ENCODE peak calls at places on chromosomes 3 and 15, in ten cellular contexts. One of them, this sample, is unnamed.

GRCh38 chr15:90394074-90394473 is 6.0 kb downstream of the IQGAP1 start:
- DNase-seq in NCI-H2171 treated with DMSO at 0.1 percent for 48 hours: no peak
- DNase-seq in GM23248: no peak
- DNase-seq in fibroblast of mammary gland: no peak
- DNase-seq in EL: no peak
- DNase-seq in kidney: no peak
- DNase-seq in Kasumi-1: no peak
- DNase-seq in type B pancreatic cell: no peak
- DNase-seq in epithelial cell of proximal tubule: no peak
- DNase-seq in posterior cingulate gyrus: no peak
- DNase-seq in this sample: no peak

GRCh38 chr15:52080031-52080430 is 32.5 kb downstream of the BCL2L10 start:
- DNase-seq in NCI-H2171 treated with DMSO at 0.1 percent for 48 hours: no peak
- DNase-seq in GM23248: no peak
- DNase-seq in fibroblast of mammary gland: no peak
- DNase-seq in EL: no peak
- DNase-seq in kidney: no peak
- DNase-seq in Kasumi-1: no peak
- DNase-seq in type B pancreatic cell: no peak
- DNase-seq in epithelial cell of proximal tubule: no peak
- DNase-seq in posterior cingulate gyrus: no peak
- DNase-seq in this sample: no peak

GRCh38 chr3:19485267-19485666 is 337.0 kb downstream of the KCNH8 start:
- DNase-seq in NCI-H2171 treated with DMSO at 0.1 percent for 48 hours: no peak
- DNase-seq in GM23248: no peak
- DNase-seq in fibroblast of mammary gland: no peak
- DNase-seq in EL: no peak
- DNase-seq in kidney: no peak
- DNase-seq in Kasumi-1: no peak
- DNase-seq in type B pancreatic cell: no peak
- DNase-seq in epithelial cell of proximal tubule: no peak
- DNase-seq in posterior cingulate gyrus: no peak
- DNase-seq in this sample: no peak

GRCh38 chr3:195458188-195458800 is 15.5 kb upstream of the ACAP2 start:
- DNase-seq in NCI-H2171 treated with DMSO at 0.1 percent for 48 hours: no peak
- DNase-seq in GM23248: no peak
- DNase-seq in fibroblast of mammary gland: no peak
- DNase-seq in EL: no peak
- DNase-seq in kidney: no peak
- DNase-seq in Kasumi-1: peak
- DNase-seq in type B pancreatic cell: no peak
- DNase-seq in epithelial cell of proximal tubule: no peak
- DNase-seq in posterior cingulate gyrus: no peak
- DNase-seq in this sample: no peak

GRCh38 chr3:138861755-138862333 is 27.1 kb upstream of the PIK3CB start:
- DNase-seq in NCI-H2171 treated with DMSO at 0.1 percent for 48 hours: no peak
- DNase-seq in GM23248: peak
- DNase-seq in fibroblast of mammary gland: peak
- DNase-seq in EL: peak
- DNase-seq in kidney: no peak
- DNase-seq in Kasumi-1: no peak
- DNase-seq in type B pancreatic cell: no peak
- DNase-seq in epithelial cell of proximal tubule: no peak
- DNase-seq in posterior cingulate gyrus: no peak
- DNase-seq in this sample: peak

GRCh38 chr3:74301058-74301457 is 313.4 kb downstream of the CNTN3 start:
- DNase-seq in NCI-H2171 treated with DMSO at 0.1 percent for 48 hours: no peak
- DNase-seq in GM23248: no peak
- DNase-seq in fibroblast of mammary gland: no peak
- DNase-seq in EL: no peak
- DNase-seq in kidney: no peak
- DNase-seq in Kasumi-1: no peak
- DNase-seq in type B pancreatic cell: no peak
- DNase-seq in epithelial cell of proximal tubule: no peak
- DNase-seq in posterior cingulate gyrus: no peak
- DNase-seq in this sample: no peak

GRCh38 chr3:52333869-52334557 is 17.9 kb downstream of the DNAH1 start:
- DNase-seq in NCI-H2171 treated with DMSO at 0.1 percent for 48 hours: no peak
- DNase-seq in GM23248: peak
- DNase-seq in fibroblast of mammary gland: peak
- DNase-seq in EL: peak
- DNase-seq in kidney: no peak
- DNase-seq in Kasumi-1: no peak
- DNase-seq in type B pancreatic cell: no peak
- DNase-seq in epithelial cell of proximal tubule: no peak
- DNase-seq in posterior cingulate gyrus: no peak
- DNase-seq in this sample: no peak

GRCh38 chr3:107992976-107993684 is 97.7 kb downstream of the CD47 start:
- DNase-seq in NCI-H2171 treated with DMSO at 0.1 percent for 48 hours: peak
- DNase-seq in GM23248: peak
- DNase-seq in fibroblast of mammary gland: peak
- DNase-seq in EL: peak
- DNase-seq in kidney: peak
- DNase-seq in Kasumi-1: no peak
- DNase-seq in type B pancreatic cell: no peak
- DNase-seq in epithelial cell of proximal tubule: peak
- DNase-seq in posterior cingulate gyrus: peak
- DNase-seq in this sample: no peak

GRCh38 chr3:57752307-57752706 is 3.8 kb upstream of the SLMAP start:
- DNase-seq in NCI-H2171 treated with DMSO at 0.1 percent for 48 hours: no peak
- DNase-seq in GM23248: peak
- DNase-seq in fibroblast of mammary gland: no peak
- DNase-seq in EL: peak
- DNase-seq in kidney: no peak
- DNase-seq in Kasumi-1: no peak
- DNase-seq in type B pancreatic cell: no peak
- DNase-seq in epithelial cell of proximal tubule: peak
- DNase-seq in posterior cingulate gyrus: no peak
- DNase-seq in this sample: no peak

GRCh38 chr3:47643092-47643491 is 64.4 kb upstream of the CSPG5 start:
- DNase-seq in NCI-H2171 treated with DMSO at 0.1 percent for 48 hours: no peak
- DNase-seq in GM23248: no peak
- DNase-seq in fibroblast of mammary gland: no peak
- DNase-seq in EL: no peak
- DNase-seq in kidney: no peak
- DNase-seq in Kasumi-1: no peak
- DNase-seq in type B pancreatic cell: no peak
- DNase-seq in epithelial cell of proximal tubule: no peak
- DNase-seq in posterior cingulate gyrus: no peak
- DNase-seq in this sample: no peak

GRCh38 chr3:41026394-41027177 is 172.7 kb upstream of the CTNNB1 start:
- DNase-seq in NCI-H2171 treated with DMSO at 0.1 percent for 48 hours: no peak
- DNase-seq in GM23248: peak
- DNase-seq in fibroblast of mammary gland: peak
- DNase-seq in EL: peak
- DNase-seq in kidney: peak
- DNase-seq in Kasumi-1: peak
- DNase-seq in type B pancreatic cell: no peak
- DNase-seq in epithelial cell of proximal tubule: peak
- DNase-seq in posterior cingulate gyrus: peak
- DNase-seq in this sample: peak

GRCh38 chr3:16609927-16610580 is 4.8 kb upstream of the DAZL start:
- DNase-seq in NCI-H2171 treated with DMSO at 0.1 percent for 48 hours: no peak
- DNase-seq in GM23248: peak
- DNase-seq in fibroblast of mammary gland: peak
- DNase-seq in EL: no peak
- DNase-seq in kidney: no peak
- DNase-seq in Kasumi-1: no peak
- DNase-seq in type B pancreatic cell: no peak
- DNase-seq in epithelial cell of proximal tubule: no peak
- DNase-seq in posterior cingulate gyrus: no peak
- DNase-seq in this sample: no peak

GRCh38 chr3:160154033-160154432 is 71.2 kb upstream of the C3orf80 start:
- DNase-seq in NCI-H2171 treated with DMSO at 0.1 percent for 48 hours: no peak
- DNase-seq in GM23248: peak
- DNase-seq in fibroblast of mammary gland: peak
- DNase-seq in EL: peak
- DNase-seq in kidney: no peak
- DNase-seq in Kasumi-1: no peak
- DNase-seq in type B pancreatic cell: no peak
- DNase-seq in epithelial cell of proximal tubule: no peak
- DNase-seq in posterior cingulate gyrus: no peak
- DNase-seq in this sample: no peak

GRCh38 chr15:36912311-36912712 is 188.0 kb downstream of the MEIS2 start:
- DNase-seq in NCI-H2171 treated with DMSO at 0.1 percent for 48 hours: no peak
- DNase-seq in GM23248: peak
- DNase-seq in fibroblast of mammary gland: no peak
- DNase-seq in EL: peak
- DNase-seq in kidney: no peak
- DNase-seq in Kasumi-1: no peak
- DNase-seq in type B pancreatic cell: no peak
- DNase-seq in epithelial cell of proximal tubule: no peak
- DNase-seq in posterior cingulate gyrus: no peak
- DNase-seq in this sample: no peak

GRCh38 chr3:72462611-72463011 is 385.6 kb downstream of the SHQ1 start:
- DNase-seq in NCI-H2171 treated with DMSO at 0.1 percent for 48 hours: no peak
- DNase-seq in GM23248: no peak
- DNase-seq in fibroblast of mammary gland: peak
- DNase-seq in EL: no peak
- DNase-seq in kidney: no peak
- DNase-seq in Kasumi-1: no peak
- DNase-seq in type B pancreatic cell: no peak
- DNase-seq in epithelial cell of proximal tubule: no peak
- DNase-seq in posterior cingulate gyrus: no peak
- DNase-seq in this sample: no peak

GRCh38 chr15:30985081-30985531 is 6.3 kb downstream of the MTMR10 start:
- DNase-seq in NCI-H2171 treated with DMSO at 0.1 percent for 48 hours: no peak
- DNase-seq in GM23248: peak
- DNase-seq in fibroblast of mammary gland: peak
- DNase-seq in EL: peak
- DNase-seq in kidney: no peak
- DNase-seq in Kasumi-1: no peak
- DNase-seq in type B pancreatic cell: no peak
- DNase-seq in epithelial cell of proximal tubule: no peak
- DNase-seq in posterior cingulate gyrus: no peak
- DNase-seq in this sample: no peak

GRCh38 chr15:40084657-40085056 is 24.0 kb downstream of the BMF start:
- DNase-seq in NCI-H2171 treated with DMSO at 0.1 percent for 48 hours: no peak
- DNase-seq in GM23248: no peak
- DNase-seq in fibroblast of mammary gland: no peak
- DNase-seq in EL: no peak
- DNase-seq in kidney: no peak
- DNase-seq in Kasumi-1: no peak
- DNase-seq in type B pancreatic cell: no peak
- DNase-seq in epithelial cell of proximal tubule: no peak
- DNase-seq in posterior cingulate gyrus: peak
- DNase-seq in this sample: no peak

GRCh38 chr15:94229591-94230365 is 1.6 kb upstream of the MCTP2 start:
- DNase-seq in NCI-H2171 treated with DMSO at 0.1 percent for 48 hours: no peak
- DNase-seq in GM23248: no peak
- DNase-seq in fibroblast of mammary gland: no peak
- DNase-seq in EL: no peak
- DNase-seq in kidney: no peak
- DNase-seq in Kasumi-1: peak
- DNase-seq in type B pancreatic cell: no peak
- DNase-seq in epithelial cell of proximal tubule: no peak
- DNase-seq in posterior cingulate gyrus: no peak
- DNase-seq in this sample: no peak

GRCh38 chr15:71931261-71931660 is 120.9 kb downstream of the NR2E3 start:
- DNase-seq in NCI-H2171 treated with DMSO at 0.1 percent for 48 hours: no peak
- DNase-seq in GM23248: no peak
- DNase-seq in fibroblast of mammary gland: no peak
- DNase-seq in EL: no peak
- DNase-seq in kidney: no peak
- DNase-seq in Kasumi-1: no peak
- DNase-seq in type B pancreatic cell: no peak
- DNase-seq in epithelial cell of proximal tubule: no peak
- DNase-seq in posterior cingulate gyrus: no peak
- DNase-seq in this sample: no peak

GRCh38 chr3:122680381-122681293 is at the start of gene PARP14:
- DNase-seq in NCI-H2171 treated with DMSO at 0.1 percent for 48 hours: no peak
- DNase-seq in GM23248: peak
- DNase-seq in fibroblast of mammary gland: peak
- DNase-seq in EL: peak
- DNase-seq in kidney: peak
- DNase-seq in Kasumi-1: peak
- DNase-seq in type B pancreatic cell: no peak
- DNase-seq in epithelial cell of proximal tubule: no peak
- DNase-seq in posterior cingulate gyrus: peak
- DNase-seq in this sample: peak

GRCh38 chr15:86645861-86646393 is 566.3 kb downstream of the AGBL1 start:
- DNase-seq in NCI-H2171 treated with DMSO at 0.1 percent for 48 hours: peak
- DNase-seq in GM23248: no peak
- DNase-seq in fibroblast of mammary gland: no peak
- DNase-seq in EL: no peak
- DNase-seq in kidney: no peak
- DNase-seq in Kasumi-1: no peak
- DNase-seq in type B pancreatic cell: no peak
- DNase-seq in epithelial cell of proximal tubule: no peak
- DNase-seq in posterior cingulate gyrus: no peak
- DNase-seq in this sample: no peak

GRCh38 chr3:73228000-73228399 is 166.5 kb downstream of the EBLN2 start:
- DNase-seq in NCI-H2171 treated with DMSO at 0.1 percent for 48 hours: no peak
- DNase-seq in GM23248: no peak
- DNase-seq in fibroblast of mammary gland: no peak
- DNase-seq in EL: no peak
- DNase-seq in kidney: no peak
- DNase-seq in Kasumi-1: no peak
- DNase-seq in type B pancreatic cell: no peak
- DNase-seq in epithelial cell of proximal tubule: no peak
- DNase-seq in posterior cingulate gyrus: no peak
- DNase-seq in this sample: no peak